ENCODE peak calls at places on chromosomes 16 and 17, in nine cellular contexts. V, G, P, D, W, L, M, R and C are unnamed samples.

GRCh38 chr17:55249861-55250260 is 14.9 kb upstream of the HLF start:
- DNase-seq in G (no peak), D (no peak), L (no peak), M (no peak), P (no peak), W (no peak), V (no peak), R (no peak), C (no peak)

GRCh38 chr17:305090-305976 is 47.3 kb downstream of the RPH3AL start:
- DNase-seq in R (no peak), V (peak; percentile 28), M (no peak), L (no peak), D (no peak), W (no peak), P (no peak), G (no peak), C (no peak)

GRCh38 chr17:78979780-78980623 is at the start of gene LGALS3BP:
- DNase-seq in D (no peak), M (peak; percentile 93), R (no peak), W (peak; percentile 54), P (peak; percentile 91), L (peak; percentile 85), V (peak; percentile 85), G (peak; percentile 32), C (peak; percentile 94)

GRCh38 chr17:49717371-49717841 is 9.6 kb upstream of the SLC35B1 start:
- DNase-seq in D (no peak), R (no peak), W (peak; percentile 60), V (no peak), G (no peak), M (no peak), P (peak; percentile 38), L (no peak), C (no peak)

GRCh38 chr17:80720624-80721577 is 176.3 kb downstream of the RPTOR start:
- DNase-seq in W (peak; percentile 87), R (no peak), M (no peak), P (peak; percentile 88), D (no peak), L (no peak), V (peak; percentile 74), G (peak; percentile 24), C (no peak)

GRCh38 chr16:66457888-66458287 is 30.8 kb downstream of the BEAN1 start:
- DNase-seq in M (no peak), G (no peak), W (no peak), D (no peak), R (no peak), V (no peak), L (no peak), P (no peak), C (no peak)

GRCh38 chr16:15829460-15829859 is 27.4 kb downstream of the MYH11 start:
- DNase-seq in W (no peak), M (no peak), D (peak; percentile 85), V (no peak), R (no peak), P (no peak), L (no peak), G (no peak), C (no peak)

GRCh38 chr16:1989209-1989825 is 453 bp upstream of the SYNGR3 start:
- DNase-seq in D (no peak), V (no peak), L (no peak), W (no peak), P (no peak), M (no peak), G (no peak), R (no peak), C (no peak)